ENCODE peak calls at places on chromosomes 1 and 21, in four cellular contexts. One of them, this sample, is unnamed.

GRCh38 chr1:37438971-37439671 is 35.3 kb upstream of the ZC3H12A start:
- DNase-seq in GM12878: no peak
- DNase-seq in K562: no peak
- DNase-seq in HepG2: no peak
- DNase-seq in this sample: no peak

GRCh38 chr1:168343566-168343965 is 62.9 kb downstream of the TBX19 start:
- DNase-seq in GM12878: no peak
- DNase-seq in K562: no peak
- DNase-seq in HepG2: peak; percentile 23
- DNase-seq in this sample: no peak

GRCh38 chr1:162922196-162922595 is 61.2 kb upstream of the CCDC190 start:
- DNase-seq in K562: no peak
- DNase-seq in GM12878: no peak
- DNase-seq in HepG2: no peak
- DNase-seq in this sample: no peak

GRCh38 chr1:8334106-8334851 is 16.4 kb downstream of the SLC45A1 start:
- DNase-seq in HepG2: no peak
- DNase-seq in K562: no peak
- DNase-seq in GM12878: no peak
- DNase-seq in this sample: no peak

GRCh38 chr1:67441183-67441582 is 11.0 kb upstream of the SERBP1 start:
- DNase-seq in HepG2: peak; percentile 17
- DNase-seq in GM12878: no peak
- DNase-seq in K562: no peak
- DNase-seq in this sample: peak; percentile 48

GRCh38 chr1:225772323-225772768 is 5.3 kb upstream of the SRP9 start:
- DNase-seq in K562: peak; percentile 78
- DNase-seq in GM12878: no peak
- DNase-seq in HepG2: peak; percentile 86
- DNase-seq in this sample: peak; percentile 92

GRCh38 chr1:240092301-240093119 is 827 bp downstream of the FMN2 start:
- DNase-seq in HepG2: no peak
- DNase-seq in K562: no peak
- DNase-seq in GM12878: no peak
- DNase-seq in this sample: peak; percentile 53

GRCh38 chr21:34864370-34865209 is 184.5 kb downstream of the RUNX1 start:
- DNase-seq in GM12878: no peak
- DNase-seq in HepG2: no peak
- DNase-seq in K562: no peak
- DNase-seq in this sample: no peak

GRCh38 chr1:27092888-27093287 is 62.0 kb downstream of the SLC9A1 start:
- DNase-seq in HepG2: no peak
- DNase-seq in GM12878: no peak
- DNase-seq in K562: no peak
- DNase-seq in this sample: no peak

DNA sequence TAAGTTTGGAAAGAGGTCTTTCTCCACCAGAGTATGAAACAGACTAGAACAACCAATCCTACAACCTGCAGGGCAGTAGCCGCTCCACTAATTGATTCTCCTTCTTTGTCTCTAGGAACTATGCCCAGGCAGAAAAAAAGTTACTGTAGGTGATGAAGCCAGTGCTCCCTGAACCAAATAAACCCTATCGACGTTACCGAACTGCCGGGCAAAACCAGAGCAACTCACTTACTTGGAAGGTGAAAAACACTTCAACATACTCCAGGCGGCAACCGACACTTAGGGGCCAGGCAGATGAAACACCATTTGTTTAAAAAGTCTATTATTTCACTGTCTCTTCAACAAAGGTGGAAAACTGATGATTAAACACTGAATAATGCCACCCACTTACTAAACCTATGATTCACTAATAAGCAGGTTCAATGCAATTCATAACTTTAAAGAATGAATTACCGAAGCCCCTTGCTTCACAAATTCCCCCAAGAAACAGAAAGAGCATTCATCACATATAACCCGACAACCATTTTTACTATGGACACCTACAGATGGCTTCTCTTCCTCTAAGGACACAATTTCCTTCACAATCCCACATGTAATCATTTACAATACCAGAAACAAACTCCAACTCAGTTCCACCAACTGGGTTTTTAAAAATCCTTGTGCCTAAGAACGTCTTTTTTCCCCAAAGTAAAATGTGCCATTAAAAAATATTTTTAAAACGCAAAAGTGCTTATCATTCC is 1.5 kb downstream of the NRIP1 start:
- DNase-seq in GM12878: no peak
- DNase-seq in K562: no peak
- DNase-seq in HepG2: peak; percentile 29
- DNase-seq in this sample: no peak
- TF ChIP-seq TARDBP in GM12878: no peak
- TF ChIP-seq TARDBP in K562: no peak
- TF ChIP-seq TARDBP in HepG2: no peak
- TF ChIP-seq TARDBP in this sample: no peak

DNA sequence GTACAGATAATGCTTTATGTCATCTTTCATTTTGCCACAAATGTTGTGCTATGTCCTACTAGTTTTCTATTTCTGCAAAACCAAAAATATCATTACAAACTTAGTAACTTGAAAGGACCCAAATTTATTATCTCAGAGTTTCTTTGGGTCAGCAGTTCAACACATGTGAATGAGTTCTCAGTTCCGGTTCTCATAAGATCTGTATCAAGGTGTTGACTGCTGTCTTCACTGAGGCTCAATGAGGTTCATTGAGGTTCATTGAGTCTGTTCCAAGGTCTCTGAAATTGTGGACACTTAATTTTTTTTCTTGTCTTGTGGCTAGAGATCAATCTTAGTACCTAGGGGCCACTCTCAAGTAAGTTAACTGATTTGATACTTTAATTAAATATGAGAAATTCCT is 525.1 kb upstream of the BRINP3 start:
- DNase-seq in GM12878: no peak
- DNase-seq in K562: no peak
- DNase-seq in HepG2: no peak
- DNase-seq in this sample: no peak
- TF ChIP-seq SP1 in GM12878: no peak
- TF ChIP-seq SP1 in K562: no peak
- TF ChIP-seq SP1 in HepG2: no peak
- TF ChIP-seq SP1 in this sample: no peak

GRCh38 chr1:36350659-36351171 is 27.3 kb upstream of the EVA1B start:
- DNase-seq in HepG2: no peak
- DNase-seq in GM12878: no peak
- DNase-seq in K562: no peak
- DNase-seq in this sample: no peak

GRCh38 chr1:36352141-36352909 is 28.9 kb upstream of the EVA1B start:
- DNase-seq in GM12878: no peak
- DNase-seq in HepG2: peak; percentile 53
- DNase-seq in K562: no peak
- DNase-seq in this sample: no peak

GRCh38 chr1:36352910-36353878 is 29.7 kb upstream of the EVA1B start:
- DNase-seq in HepG2: no peak
- DNase-seq in GM12878: no peak
- DNase-seq in K562: no peak
- DNase-seq in this sample: no peak

GRCh38 chr1:36349839-36350238 is 26.4 kb upstream of the EVA1B start:
- DNase-seq in GM12878: no peak
- DNase-seq in HepG2: no peak
- DNase-seq in K562: no peak
- DNase-seq in this sample: no peak

GRCh38 chr1:36351222-36351977 is 28.0 kb upstream of the EVA1B start:
- DNase-seq in HepG2: no peak
- DNase-seq in K562: no peak
- DNase-seq in GM12878: no peak
- DNase-seq in this sample: no peak
- TF ChIP-seq TARDBP in HepG2: no peak
- TF ChIP-seq TARDBP in K562: no peak
- TF ChIP-seq TARDBP in GM12878: no peak
- TF ChIP-seq TARDBP in this sample: no peak

GRCh38 chr1:9542425-9542824 is 3.2 kb downstream of the SLC25A33 start:
- DNase-seq in HepG2: peak; percentile 66
- DNase-seq in K562: no peak
- DNase-seq in GM12878: no peak
- DNase-seq in this sample: no peak
- TF ChIP-seq SP1 in HepG2: no peak
- TF ChIP-seq SP1 in K562: no peak
- TF ChIP-seq SP1 in GM12878: no peak
- TF ChIP-seq SP1 in this sample: no peak

GRCh38 chr1:204896787-204897469 is 26.3 kb downstream of the NFASC start:
- DNase-seq in GM12878: no peak
- DNase-seq in HepG2: no peak
- DNase-seq in K562: no peak
- DNase-seq in this sample: no peak

GRCh38 chr1:204891860-204892259 is 21.2 kb downstream of the NFASC start:
- DNase-seq in K562: no peak
- DNase-seq in HepG2: no peak
- DNase-seq in GM12878: no peak
- DNase-seq in this sample: no peak

GRCh38 chr1:204894031-204894430 is 23.4 kb downstream of the NFASC start:
- DNase-seq in GM12878: no peak
- DNase-seq in K562: no peak
- DNase-seq in HepG2: no peak
- DNase-seq in this sample: no peak

GRCh38 chr1:204894606-204895005 is 23.9 kb downstream of the NFASC start:
- DNase-seq in HepG2: no peak
- DNase-seq in GM12878: no peak
- DNase-seq in K562: no peak
- DNase-seq in this sample: no peak

GRCh38 chr1:204896023-204896422 is 25.4 kb downstream of the NFASC start:
- DNase-seq in GM12878: no peak
- DNase-seq in HepG2: no peak
- DNase-seq in K562: no peak
- DNase-seq in this sample: no peak
- TF ChIP-seq TARDBP in GM12878: no peak
- TF ChIP-seq TARDBP in HepG2: no peak
- TF ChIP-seq TARDBP in K562: no peak
- TF ChIP-seq TARDBP in this sample: no peak

DNA sequence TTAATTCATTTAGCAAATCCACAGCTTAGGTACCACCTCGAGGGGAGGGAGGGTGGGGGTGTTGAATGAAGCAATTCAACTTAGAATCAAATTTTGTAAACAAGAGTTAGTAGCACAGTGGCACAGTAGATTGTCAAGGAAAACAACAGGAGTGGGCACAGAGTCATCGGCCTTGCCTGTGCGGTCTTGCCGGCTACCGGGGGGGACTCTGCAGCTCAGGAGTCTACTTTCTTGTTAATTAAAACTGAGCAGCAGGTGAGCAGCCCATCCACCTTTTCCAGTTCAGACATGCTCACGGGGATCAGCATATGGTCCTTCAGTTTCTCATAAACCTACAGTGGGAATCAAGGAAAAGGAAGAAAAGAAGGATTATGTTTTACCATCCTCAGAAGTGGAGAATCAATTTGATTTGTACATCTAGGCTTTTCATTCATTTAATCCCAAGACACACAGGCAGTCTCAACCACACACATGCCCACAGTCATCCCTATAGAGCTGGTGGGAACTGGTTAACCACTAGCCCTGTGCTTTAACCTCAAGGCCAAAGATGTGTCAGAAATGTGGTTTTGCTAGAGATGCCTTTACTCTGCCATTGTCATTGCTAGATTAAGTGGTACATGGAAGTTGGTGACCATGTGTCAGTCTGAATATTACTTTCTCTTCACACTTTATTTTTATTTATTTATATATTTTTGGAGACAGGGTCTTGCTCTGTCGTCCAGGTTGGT is 45.0 kb upstream of the BCL10 start:
- DNase-seq in K562: no peak
- DNase-seq in HepG2: no peak
- DNase-seq in GM12878: no peak
- DNase-seq in this sample: no peak
- TF ChIP-seq SP1 in K562: no peak
- TF ChIP-seq SP1 in HepG2: no peak
- TF ChIP-seq SP1 in GM12878: no peak
- TF ChIP-seq SP1 in this sample: no peak

GRCh38 chr1:46622341-46622740 is 5.7 kb upstream of the MOB3C start:
- DNase-seq in GM12878: no peak
- DNase-seq in HepG2: peak; percentile 31
- DNase-seq in K562: peak; percentile 69
- DNase-seq in this sample: peak; percentile 61
- TF ChIP-seq TARDBP in GM12878: no peak
- TF ChIP-seq TARDBP in HepG2: no peak
- TF ChIP-seq TARDBP in K562: no peak
- TF ChIP-seq TARDBP in this sample: no peak